ENCODE peak calls at places on chromosomes 11 and 22, in ten cellular contexts. B is astrocyte, T is A549, V is lower lobe of right lung, G is heart right ventricle, H is prostate gland, W is OCI-LY7, D is uterus, Z is esophagus squamous epithelium, S is neural progenitor cell. O is an unnamed sample.

GRCh38 chr11:47010192-47010591 is 73.6 kb downstream of the CSTPP1 start:
- DNase-seq in B (no peak), T (no peak), V (no peak), G (no peak), H (no peak), W (no peak), D (no peak), Z (no peak), S (peak), O (no peak)

GRCh38 chr11:102882389-102883024 is 7.7 kb upstream of the MMP12 start:
- DNase-seq in B (peak), T (no peak), V (no peak), G (no peak), H (no peak), W (no peak), D (no peak), Z (no peak), S (no peak), O (no peak)

GRCh38 chr11:9060700-9061111 is 30.7 kb downstream of the SCUBE2 start:
- DNase-seq in B (no peak), T (peak), V (no peak), G (no peak), H (no peak), W (peak), D (no peak), Z (no peak), S (peak), O (peak)

GRCh38 chr11:19829109-19829790 is 116.6 kb downstream of the NAV2 start:
- DNase-seq in B (no peak), T (no peak), V (no peak), G (no peak), H (peak), W (no peak), D (no peak), Z (no peak), S (no peak), O (no peak)

GRCh38 chr11:4190519-4190918 is 95.9 kb downstream of the RRM1 start:
- DNase-seq in B (no peak), T (no peak), V (no peak), G (no peak), H (no peak), W (no peak), D (no peak), Z (no peak), S (no peak), O (no peak)

GRCh38 chr11:124917115-124917637 is 1.9 kb upstream of the HEPN1 start:
- DNase-seq in B (no peak), T (no peak), V (no peak), G (no peak), H (no peak), W (no peak), D (no peak), Z (no peak), S (no peak), O (peak)

GRCh38 chr11:58742981-58743880 is 11.5 kb upstream of the GLYAT start:
- DNase-seq in B (no peak), T (no peak), V (no peak), G (no peak), H (no peak), W (peak), D (no peak), Z (no peak), S (no peak), O (no peak)

GRCh38 chr22:40733919-40734318 is 54.6 kb downstream of the MCHR1 start:
- DNase-seq in B (no peak), T (no peak), V (no peak), G (no peak), H (no peak), W (no peak), D (no peak), Z (no peak), S (no peak), O (no peak)

GRCh38 chr22:48112687-48113521 is 1350.5 kb downstream of the TBC1D22A start:
- DNase-seq in B (no peak), T (no peak), V (no peak), G (no peak), H (no peak), W (no peak), D (no peak), Z (no peak), S (no peak), O (no peak)

GRCh38 chr11:60872124-60872951 is 5.0 kb downstream of the ZP1 start:
- DNase-seq in B (peak), T (no peak), V (peak), G (peak), H (no peak), W (no peak), D (no peak), Z (no peak), S (no peak), O (no peak)

GRCh38 chr11:83610996-83611395 is 324.8 kb upstream of the CCDC90B start:
- DNase-seq in B (no peak), T (no peak), V (no peak), G (no peak), H (no peak), W (no peak), D (no peak), Z (no peak), S (no peak), O (peak)

GRCh38 chr11:92045325-92045724 is 179.3 kb upstream of the FAT3 start:
- DNase-seq in B (no peak), T (no peak), V (no peak), G (no peak), H (no peak), W (no peak), D (no peak), Z (no peak), S (no peak), O (no peak)

GRCh38 chr22:47148510-47148909 is 386.1 kb downstream of the TBC1D22A start:
- DNase-seq in B (no peak), T (no peak), V (no peak), G (no peak), H (no peak), W (no peak), D (no peak), Z (no peak), S (no peak), O (no peak)

GRCh38 chr22:40855960-40856512 is 403 bp downstream of the ST13 start:
- DNase-seq in B (peak), T (no peak), V (no peak), G (peak), H (peak), W (peak), D (no peak), Z (no peak), S (peak), O (peak)

GRCh38 chr11:2798951-2799761 is 86.4 kb downstream of the CDKN1C start:
- DNase-seq in B (peak), T (no peak), V (peak), G (no peak), H (no peak), W (no peak), D (peak), Z (no peak), S (no peak), O (no peak)

GRCh38 chr11:67315325-67315909 is 12.1 kb downstream of the SSH3 start:
- DNase-seq in B (no peak), T (no peak), V (no peak), G (no peak), H (no peak), W (no peak), D (no peak), Z (no peak), S (no peak), O (no peak)

GRCh38 chr11:44814881-44815592 is 88.3 kb downstream of the TSPAN18 start:
- DNase-seq in B (peak), T (no peak), V (no peak), G (no peak), H (no peak), W (no peak), D (no peak), Z (no peak), S (no peak), O (no peak)

GRCh38 chr11:104564921-104565580 is 333.2 kb downstream of the CASP12 start:
- DNase-seq in B (no peak), T (no peak), V (no peak), G (no peak), H (no peak), W (no peak), D (no peak), Z (no peak), S (no peak), O (no peak)

GRCh38 chr22:50439314-50440250 is 35.3 kb downstream of the SBF1 start:
- DNase-seq in B (no peak), T (no peak), V (peak), G (no peak), H (no peak), W (no peak), D (no peak), Z (no peak), S (no peak), O (no peak)

GRCh38 chr11:3164540-3165151 is 464 bp downstream of the OSBPL5 start:
- DNase-seq in B (no peak), T (no peak), V (peak), G (no peak), H (no peak), W (no peak), D (peak), Z (no peak), S (peak), O (no peak)

GRCh38 chr11:75689861-75690641 is 21.2 kb upstream of the MAP6 start:
- DNase-seq in B (no peak), T (no peak), V (no peak), G (no peak), H (no peak), W (no peak), D (no peak), Z (no peak), S (no peak), O (no peak)

GRCh38 chr22:39558950-39559349 is 11.6 kb upstream of the CACNA1I start:
- DNase-seq in B (no peak), T (no peak), V (no peak), G (no peak), H (no peak), W (no peak), D (no peak), Z (no peak), S (no peak), O (no peak)

GRCh38 chr22:39559456-39560105 is 11.0 kb upstream of the CACNA1I start:
- DNase-seq in B (no peak), T (no peak), V (no peak), G (no peak), H (no peak), W (peak), D (no peak), Z (no peak), S (peak), O (peak)

GRCh38 chr22:39560127-39560526 is 10.4 kb upstream of the CACNA1I start:
- DNase-seq in B (no peak), T (no peak), V (no peak), G (no peak), H (no peak), W (no peak), D (no peak), Z (no peak), S (no peak), O (no peak)

GRCh38 chr22:39558254-39558727 is 12.3 kb upstream of the CACNA1I start:
- DNase-seq in B (no peak), T (no peak), V (no peak), G (no peak), H (no peak), W (no peak), D (no peak), Z (no peak), S (peak), O (peak)

DNA sequence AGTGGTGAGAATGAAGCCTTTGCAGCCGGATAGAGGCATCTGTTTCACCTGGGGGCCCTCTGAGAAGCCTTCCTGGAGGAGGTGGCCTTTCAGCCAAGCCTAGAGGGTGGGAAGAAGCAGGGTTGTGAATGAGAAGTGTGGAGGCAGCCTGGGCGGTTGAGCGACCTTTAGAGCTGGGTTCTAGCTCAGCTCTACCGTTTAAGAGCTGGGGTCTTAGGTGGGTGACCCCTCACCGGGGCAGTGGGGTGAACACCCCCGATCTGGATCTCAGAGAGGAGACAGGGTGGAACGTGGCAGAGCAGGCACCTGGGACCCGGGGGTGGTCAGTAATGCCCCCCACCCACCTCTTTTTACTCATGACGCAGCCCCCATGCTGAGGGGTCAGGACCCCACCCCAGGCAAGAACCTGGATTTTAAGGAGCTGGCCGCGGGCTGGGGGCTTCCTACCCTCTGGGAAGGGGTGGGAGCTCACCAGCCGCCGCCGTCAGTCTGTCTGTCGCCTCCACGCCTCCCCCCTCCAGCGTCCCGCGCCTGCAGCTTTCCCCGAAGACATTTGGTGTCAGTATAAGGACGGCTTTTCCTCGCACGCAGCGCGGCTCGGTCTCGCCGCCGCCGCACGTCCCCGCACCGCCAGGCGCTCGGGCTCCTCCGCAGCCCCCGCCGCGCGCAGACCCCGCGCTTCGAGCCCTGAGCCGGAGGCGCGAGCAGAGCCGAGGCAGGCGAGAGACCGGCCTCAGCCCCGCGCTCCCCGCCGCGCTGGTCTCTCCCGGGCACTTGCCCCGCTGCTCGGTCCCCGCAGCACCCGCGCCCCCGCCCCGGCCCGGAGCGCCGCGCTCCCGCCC is 13.4 kb upstream of the CACNA1I start:
- DNase-seq in B (no peak), T (peak), V (no peak), G (no peak), H (no peak), W (no peak), D (no peak), Z (no peak), S (peak), O (peak)
- TF ChIP-seq CTCF in B (no peak), T (peak), V (no peak), G (no peak), H (peak), W (no peak), D (no peak), Z (no peak), S (no peak), O (peak)

GRCh38 chr11:122102426-122102825 is 13.6 kb downstream of the BLID start:
- DNase-seq in B (no peak), T (no peak), V (no peak), G (no peak), H (no peak), W (no peak), D (no peak), Z (no peak), S (no peak), O (no peak)
- H3K4me3 ChIP-seq in B (peak), T (no peak), V (no peak), G (no peak), H (no peak), W (no peak), D (no peak), Z (no peak), S (no peak), O (peak)

GRCh38 chr11:86218125-86219081 is 26.1 kb upstream of the EED start:
- DNase-seq in B (peak), T (peak), V (peak), G (peak), H (peak), W (peak), D (peak), Z (no peak), S (peak), O (peak)
- H3K27ac ChIP-seq in B (no peak), T (peak), V (no peak), G (peak), H (no peak), W (no peak), D (no peak), Z (no peak), S (no peak), O (no peak)

DNA sequence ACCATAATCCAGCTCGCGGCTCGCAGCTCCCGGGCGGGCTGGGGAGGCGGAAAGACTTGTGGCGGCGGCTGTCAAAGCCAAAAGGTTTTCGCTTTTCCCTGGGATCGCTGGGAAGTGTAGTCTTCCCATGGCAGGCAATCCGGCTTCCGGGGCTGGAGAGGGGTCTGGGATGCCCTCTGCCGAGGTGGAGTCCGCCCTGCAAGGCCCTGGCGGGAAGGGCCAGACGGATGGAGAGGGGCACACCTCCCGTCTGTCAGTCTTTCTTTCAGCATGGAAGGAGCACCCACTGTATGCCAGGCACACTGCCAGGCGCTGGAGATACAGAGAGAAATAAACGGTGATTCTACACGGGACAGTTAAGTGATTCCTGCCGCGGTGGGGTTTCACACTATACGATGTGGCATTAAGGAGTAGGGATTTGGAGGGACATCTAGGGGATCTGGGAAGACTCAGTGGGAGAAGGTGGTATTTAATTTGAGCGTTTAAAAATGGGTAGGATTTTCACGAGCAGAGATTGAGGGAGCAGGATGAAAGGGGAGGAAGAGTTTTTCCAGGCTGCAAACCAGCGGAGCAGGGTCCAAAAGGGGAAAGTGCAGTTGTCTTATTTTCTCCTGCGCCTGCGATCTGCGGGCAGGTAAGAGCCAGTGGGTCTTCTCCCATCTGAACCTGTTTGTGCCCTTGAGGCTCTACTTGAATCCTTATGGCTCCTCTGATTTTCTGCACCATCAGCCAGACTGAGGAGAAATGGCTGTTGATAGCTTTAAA is at the start of gene BACE1:
- DNase-seq in B (peak), T (peak), V (peak), G (peak), H (peak), W (no peak), D (peak), Z (no peak), S (peak), O (peak)
- TF ChIP-seq CTCF in B (no peak), T (peak), V (peak), G (peak), H (peak), W (no peak), D (peak), Z (no peak), S (peak), O (peak)

DNA sequence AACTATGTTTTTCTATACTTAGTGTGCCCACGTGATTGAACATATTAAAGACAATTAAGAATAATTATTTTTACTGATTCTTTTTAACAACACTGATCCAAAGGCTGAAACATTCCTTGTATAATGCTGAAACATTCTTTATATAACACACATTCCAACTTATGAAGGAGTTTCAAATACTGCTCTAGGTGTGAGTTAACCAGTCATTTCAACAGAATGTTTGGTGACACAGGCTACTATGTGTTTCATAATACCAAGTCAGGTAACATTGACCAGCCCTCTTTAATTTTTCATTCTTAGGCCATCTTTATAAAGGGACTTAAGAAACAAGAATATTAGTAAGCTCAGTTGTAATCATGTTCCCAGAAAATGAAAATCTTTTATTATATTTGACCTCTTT is 136.6 kb downstream of the ELP4 start:
- DNase-seq in B (peak), T (no peak), V (no peak), G (no peak), H (no peak), W (no peak), D (no peak), Z (no peak), S (no peak), O (no peak)
- H3K4me3 ChIP-seq in B (no peak), T (no peak), V (no peak), G (no peak), H (no peak), W (no peak), D (no peak), Z (no peak), S (no peak), O (no peak)

DNA sequence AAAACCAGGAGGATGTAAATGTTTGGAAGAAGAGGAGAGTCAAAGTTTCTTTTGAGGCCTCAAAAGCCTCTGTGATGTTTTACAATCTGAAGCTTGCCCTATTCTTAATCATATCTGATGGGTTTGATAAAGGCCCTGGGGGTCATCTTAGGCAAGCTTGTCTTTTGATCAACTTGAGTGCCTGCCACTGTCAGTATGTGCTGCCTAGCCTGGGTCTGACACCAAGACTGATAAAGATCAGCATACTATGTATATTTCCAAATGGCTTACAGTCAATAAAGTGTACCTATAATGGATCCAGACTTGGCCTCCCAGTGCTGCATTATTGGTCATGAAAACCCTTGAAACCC is 12.7 kb downstream of the EHF start:
- DNase-seq in B (no peak), T (no peak), V (no peak), G (no peak), H (no peak), W (no peak), D (no peak), Z (no peak), S (no peak), O (no peak)
- H3K27ac ChIP-seq in B (no peak), T (peak), V (peak), G (no peak), H (peak), W (no peak), D (no peak), Z (peak), S (no peak), O (no peak)

GRCh38 chr11:12764187-12764914 is 90.1 kb downstream of the TEAD1 start:
- DNase-seq in B (no peak), T (no peak), V (no peak), G (no peak), H (no peak), W (no peak), D (no peak), Z (no peak), S (no peak), O (no peak)

GRCh38 chr11:12765428-12765827 is 91.2 kb downstream of the TEAD1 start:
- DNase-seq in B (no peak), T (no peak), V (no peak), G (peak), H (no peak), W (peak), D (no peak), Z (no peak), S (no peak), O (no peak)

GRCh38 chr11:12761029-12761428 is 86.8 kb downstream of the TEAD1 start:
- DNase-seq in B (no peak), T (no peak), V (no peak), G (no peak), H (no peak), W (no peak), D (no peak), Z (no peak), S (no peak), O (peak)

GRCh38 chr11:12762283-12762682 is 88.1 kb downstream of the TEAD1 start:
- DNase-seq in B (no peak), T (no peak), V (no peak), G (no peak), H (no peak), W (no peak), D (no peak), Z (no peak), S (no peak), O (no peak)

GRCh38 chr11:12762696-12763324 is 88.6 kb downstream of the TEAD1 start:
- DNase-seq in B (no peak), T (no peak), V (no peak), G (no peak), H (no peak), W (no peak), D (no peak), Z (no peak), S (no peak), O (no peak)
- TF ChIP-seq CTCF in B (no peak), T (no peak), V (no peak), G (no peak), H (no peak), W (no peak), D (no peak), Z (no peak), S (no peak), O (no peak)

DNA sequence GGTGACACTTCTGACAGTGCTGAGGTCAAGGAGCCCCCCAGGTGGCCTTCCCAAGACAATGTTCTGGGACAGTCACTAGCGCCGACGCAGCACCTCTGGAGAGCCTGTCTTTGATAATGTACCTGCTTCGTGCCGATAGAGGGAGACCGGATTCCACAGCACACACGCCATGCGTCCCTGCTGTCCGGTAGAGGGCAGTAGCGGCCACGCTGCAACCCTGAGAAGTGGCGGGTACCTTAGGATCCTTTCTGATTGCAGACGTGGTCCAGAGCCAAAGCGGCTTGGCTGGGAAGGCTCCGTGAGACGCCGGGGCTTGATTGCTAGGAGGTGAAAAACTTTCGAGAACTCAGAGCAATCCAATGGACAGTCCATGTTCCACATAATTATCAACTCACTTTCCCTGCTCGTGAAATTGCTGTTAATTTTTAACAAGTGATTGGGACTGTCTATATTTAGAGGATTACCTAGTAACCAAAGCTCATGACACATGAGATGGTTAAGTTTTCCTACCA is 11.4 kb upstream of the BARX2 start:
- DNase-seq in B (peak), T (peak), V (peak), G (peak), H (peak), W (peak), D (peak), Z (no peak), S (peak), O (peak)
- H3K4me3 ChIP-seq in B (no peak), T (peak), V (no peak), G (no peak), H (no peak), W (no peak), D (no peak), Z (no peak), S (no peak), O (no peak)